ENCODE peak calls at places on chromosomes 5 and 9, in eight cellular contexts. D is epithelial cell of esophagus, X is mucosa of descending colon, N is colonic mucosa, C is endothelial cell, U is B cell, K is H9, W is ovary. Y is an unnamed sample.

GRCh38 chr5:114434396-114435219 is 72.7 kb downstream of the KCNN2 start:
- DNase-seq in W (no peak), K (no peak), D (no peak), U (no peak), C (no peak), N (no peak), X (no peak), Y (no peak)

GRCh38 chr9:101311759-101312420 is 72.9 kb downstream of the BAAT start:
- DNase-seq in U (no peak), C (peak), X (peak), D (peak), N (no peak), K (no peak), W (no peak), Y (peak)

GRCh38 chr9:36317766-36318165 is 59.5 kb upstream of the GNE start:
- DNase-seq in C (no peak), N (peak), X (peak), W (no peak), D (peak), K (no peak), U (no peak), Y (no peak)

GRCh38 chr9:112761912-112762651 is 11.5 kb downstream of the SNX30 start:
- DNase-seq in X (no peak), D (peak), N (no peak), C (no peak), U (no peak), W (no peak), K (no peak), Y (no peak)

GRCh38 chr5:8908055-8908683 is 637.7 kb downstream of the SEMA5A start:
- DNase-seq in W (no peak), D (peak), K (peak), N (peak), U (no peak), X (peak), C (peak), Y (peak)

GRCh38 chr5:132876020-132876759 is 2.7 kb downstream of the LEAP2 start:
- DNase-seq in X (no peak), D (peak), W (no peak), K (no peak), N (no peak), U (no peak), C (no peak), Y (no peak)

GRCh38 chr5:141338538-141339306 is at the start of gene PCDHGA2:
- DNase-seq in W (no peak), D (peak), K (peak), N (no peak), X (no peak), U (no peak), C (no peak), Y (peak)

GRCh38 chr9:36169708-36170107 is 520 bp downstream of the CCIN start:
- DNase-seq in N (no peak), D (no peak), U (no peak), X (no peak), W (peak), K (no peak), C (no peak), Y (no peak)

GRCh38 chr9:114098021-114098659 is 952 bp downstream of the KIF12 start:
- DNase-seq in W (peak), X (peak), N (peak), D (peak), C (peak), K (peak), U (no peak), Y (peak)

GRCh38 chr9:134136117-134136996 is 475 bp downstream of the WDR5 start:
- DNase-seq in W (no peak), U (no peak), N (peak), C (peak), D (peak), X (peak), K (no peak), Y (no peak)

GRCh38 chr9:2055203-2055658 is 40.1 kb downstream of the SMARCA2 start:
- DNase-seq in U (no peak), W (no peak), X (no peak), D (peak), C (no peak), K (no peak), N (no peak), Y (no peak)

GRCh38 chr9:135515083-135515511 is 6.1 kb upstream of the LCN1 start:
- DNase-seq in D (no peak), X (no peak), N (no peak), C (no peak), W (no peak), U (no peak), K (peak), Y (no peak)

GRCh38 chr5:5380298-5380697 is 42.2 kb upstream of the ICE1 start:
- DNase-seq in W (no peak), D (no peak), X (no peak), U (no peak), N (no peak), C (no peak), K (no peak), Y (no peak)

GRCh38 chr9:121892706-121893105 is 200.4 kb downstream of the TTLL11 start:
- DNase-seq in W (no peak), U (no peak), K (no peak), N (no peak), X (no peak), D (no peak), C (no peak), Y (no peak)

DNA sequence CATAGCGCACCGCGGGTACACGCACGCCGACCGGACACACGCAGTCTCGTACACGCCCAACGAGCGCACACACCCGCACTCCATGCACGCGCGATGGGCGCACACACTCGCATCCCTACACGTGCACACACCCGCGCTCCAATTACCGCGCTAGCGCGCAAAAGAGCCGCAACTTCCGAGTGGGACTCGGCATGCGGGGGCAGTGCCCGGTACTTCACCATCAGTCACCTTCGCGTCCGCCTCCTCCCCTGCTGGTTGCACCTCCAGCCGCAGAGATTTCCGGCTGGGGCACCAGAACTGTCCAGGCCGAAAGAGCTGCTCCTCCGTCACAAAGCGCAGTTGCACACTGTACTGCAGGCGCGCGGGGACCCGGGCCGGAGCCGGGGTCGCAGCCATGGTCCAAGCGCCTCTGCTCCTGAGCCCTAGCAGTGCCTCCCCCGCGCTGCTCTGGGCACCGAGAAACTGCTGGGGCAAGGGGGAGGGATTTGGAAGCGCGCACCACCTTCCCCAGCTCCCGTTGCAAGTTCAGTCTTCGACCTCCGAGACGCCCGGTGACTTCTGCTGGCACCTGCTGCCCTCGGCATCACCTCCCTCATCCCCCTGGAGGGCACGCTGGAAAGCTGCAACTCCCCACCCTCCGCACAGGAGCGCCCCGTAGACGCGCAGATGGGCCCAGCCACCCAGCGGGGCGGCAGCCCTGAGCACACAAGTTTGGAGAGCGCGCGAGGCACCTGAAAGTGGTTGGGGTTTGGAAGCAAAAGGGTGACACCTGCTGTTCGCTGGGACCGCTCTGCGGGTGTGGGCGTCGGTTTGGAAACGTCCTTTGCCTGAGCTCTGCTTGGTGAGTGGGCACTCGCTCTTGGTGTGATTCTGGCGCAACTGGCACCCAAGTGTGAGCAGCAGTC is 337.4 kb upstream of the PUM3 start:
- DNase-seq in X (peak), W (peak), U (no peak), N (peak), D (peak), K (peak), C (peak), Y (peak)
- TF ChIP-seq CTCF in X (no peak), W (no peak), U (no peak), N (peak), D (peak), K (peak), C (peak), Y (peak)

DNA sequence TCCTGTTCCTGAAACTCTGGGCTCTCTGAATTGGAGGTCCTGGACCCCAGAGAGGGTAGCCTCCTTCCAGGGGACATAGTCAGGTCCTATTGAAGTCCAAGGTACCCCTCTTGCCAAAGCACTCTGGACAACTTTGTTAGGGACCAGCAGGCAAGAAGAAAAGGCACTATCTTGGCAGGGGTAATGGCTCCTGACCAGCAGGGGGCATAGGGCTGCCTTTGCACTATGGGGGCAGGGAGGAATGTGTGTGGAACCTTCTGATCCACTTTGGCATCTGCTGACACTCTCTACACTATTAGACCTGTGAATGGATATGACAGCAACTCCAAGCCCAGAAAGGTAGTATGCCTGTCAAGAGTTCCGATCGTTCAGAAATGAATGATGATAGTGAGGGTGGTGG is 179.0 kb upstream of the CD180 start:
- DNase-seq in W (no peak), D (no peak), U (no peak), N (no peak), C (no peak), K (no peak), X (no peak), Y (no peak)
- TF ChIP-seq CTCF in W (no peak), D (no peak), U (no peak), N (no peak), C (no peak), K (peak), X (no peak), Y (no peak)

DNA sequence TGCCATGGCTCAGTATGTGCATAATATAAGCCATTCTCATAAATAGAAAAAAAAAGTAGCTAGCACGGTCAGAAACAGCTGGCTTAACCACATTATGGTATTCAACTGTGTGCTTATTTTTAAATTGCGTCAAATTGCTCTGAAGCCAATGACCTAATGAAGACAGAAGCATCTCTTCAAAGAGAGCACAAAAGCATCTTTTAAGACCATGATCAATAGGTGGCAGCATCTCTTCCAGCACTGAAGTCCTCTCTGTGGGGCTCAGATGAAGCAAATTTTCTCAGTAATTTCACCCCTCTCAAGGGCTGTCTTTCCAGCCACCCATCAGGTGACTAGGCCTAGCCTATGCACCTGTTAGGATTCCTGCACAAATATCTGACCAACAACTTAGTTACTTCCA is 251.4 kb downstream of the GLIS3 start:
- DNase-seq in X (peak), C (no peak), W (no peak), U (no peak), K (no peak), D (peak), N (no peak), Y (peak)
- TF ChIP-seq CTCF in X (no peak), C (no peak), W (no peak), U (no peak), K (peak), D (peak), N (peak), Y (peak)

GRCh38 chr5:75373862-75374261 is 36.8 kb downstream of the HMGCR start:
- DNase-seq in W (no peak), N (no peak), U (no peak), K (no peak), C (no peak), X (no peak), D (no peak), Y (no peak)

GRCh38 chr5:75380099-75380498 is 43.1 kb downstream of the HMGCR start:
- DNase-seq in X (no peak), K (no peak), C (no peak), D (no peak), N (no peak), U (no peak), W (no peak), Y (no peak)

GRCh38 chr5:75375414-75375813 is 38.4 kb downstream of the HMGCR start:
- DNase-seq in K (no peak), D (no peak), X (no peak), C (no peak), W (no peak), N (no peak), U (no peak), Y (no peak)

GRCh38 chr5:75374394-75374814 is 37.4 kb downstream of the HMGCR start:
- DNase-seq in D (no peak), C (no peak), U (no peak), N (no peak), K (no peak), X (no peak), W (no peak), Y (no peak)
- TF ChIP-seq CTCF in D (no peak), C (no peak), U (no peak), N (no peak), K (no peak), X (no peak), W (no peak), Y (no peak)

Y was measured in A673.